ENCODE peak calls at places on chromosomes 2 and 18, in ten cellular contexts. One of them, this sample, is unnamed.
A peak's percentile ranks its signal among the peaks of the same experiment; 100 is the strongest.

GRCh38 chr2:221791840-221792239 is 219.7 kb upstream of the EPHA4 start:
- DNase-seq in tibial nerve: no peak
- DNase-seq in osteoblast: no peak
- DNase-seq in omental fat pad: no peak
- DNase-seq in nucleus accumbens: no peak
- DNase-seq in prostate gland: no peak
- DNase-seq in Calu3: no peak
- DNase-seq in ovary: no peak
- DNase-seq in T-helper 2 cell: no peak
- DNase-seq in activated naive CD8-positive, alpha-beta T cell treated with anti-CD3 and anti-CD28 coated beads, Interleukin-2, amount 10 ng/mL, durations not matched to agents 7 days and 5 days: no peak
- DNase-seq in this sample: peak; percentile 2

GRCh38 chr2:205585451-205586045 is 96.8 kb upstream of the NRP2 start:
- DNase-seq in nucleus accumbens: no peak
- DNase-seq in ovary: no peak
- DNase-seq in T-helper 2 cell: no peak
- DNase-seq in omental fat pad: no peak
- DNase-seq in Calu3: no peak
- DNase-seq in prostate gland: no peak
- DNase-seq in activated naive CD8-positive, alpha-beta T cell treated with anti-CD3 and anti-CD28 coated beads, Interleukin-2, amount 10 ng/mL, durations not matched to agents 7 days and 5 days: no peak
- DNase-seq in tibial nerve: no peak
- DNase-seq in osteoblast: no peak
- DNase-seq in this sample: no peak

GRCh38 chr2:145007673-145008263 is 487.8 kb upstream of the ZEB2 start:
- DNase-seq in Calu3: no peak
- DNase-seq in prostate gland: no peak
- DNase-seq in omental fat pad: no peak
- DNase-seq in ovary: no peak
- DNase-seq in activated naive CD8-positive, alpha-beta T cell treated with anti-CD3 and anti-CD28 coated beads, Interleukin-2, amount 10 ng/mL, durations not matched to agents 7 days and 5 days: no peak
- DNase-seq in nucleus accumbens: no peak
- DNase-seq in tibial nerve: peak; percentile 35
- DNase-seq in osteoblast: peak; percentile 79
- DNase-seq in T-helper 2 cell: no peak
- DNase-seq in this sample: peak; percentile 67

GRCh38 chr2:120245520-120245835 is 7.2 kb upstream of the RALB start:
- DNase-seq in osteoblast: no peak
- DNase-seq in activated naive CD8-positive, alpha-beta T cell treated with anti-CD3 and anti-CD28 coated beads, Interleukin-2, amount 10 ng/mL, durations not matched to agents 7 days and 5 days: no peak
- DNase-seq in prostate gland: peak; percentile 88
- DNase-seq in tibial nerve: no peak
- DNase-seq in nucleus accumbens: no peak
- DNase-seq in Calu3: no peak
- DNase-seq in omental fat pad: no peak
- DNase-seq in T-helper 2 cell: no peak
- DNase-seq in ovary: no peak
- DNase-seq in this sample: no peak

GRCh38 chr2:123935405-123935804 is 89.7 kb upstream of the CNTNAP5 start:
- DNase-seq in ovary: no peak
- DNase-seq in omental fat pad: no peak
- DNase-seq in tibial nerve: no peak
- DNase-seq in T-helper 2 cell: no peak
- DNase-seq in activated naive CD8-positive, alpha-beta T cell treated with anti-CD3 and anti-CD28 coated beads, Interleukin-2, amount 10 ng/mL, durations not matched to agents 7 days and 5 days: no peak
- DNase-seq in prostate gland: no peak
- DNase-seq in nucleus accumbens: no peak
- DNase-seq in Calu3: no peak
- DNase-seq in osteoblast: no peak
- DNase-seq in this sample: no peak

GRCh38 chr18:10727477-10727876 is 201.7 kb downstream of the NAPG start:
- DNase-seq in osteoblast: peak; percentile 59
- DNase-seq in prostate gland: no peak
- DNase-seq in Calu3: no peak
- DNase-seq in ovary: no peak
- DNase-seq in tibial nerve: no peak
- DNase-seq in omental fat pad: no peak
- DNase-seq in nucleus accumbens: no peak
- DNase-seq in activated naive CD8-positive, alpha-beta T cell treated with anti-CD3 and anti-CD28 coated beads, Interleukin-2, amount 10 ng/mL, durations not matched to agents 7 days and 5 days: no peak
- DNase-seq in T-helper 2 cell: no peak
- DNase-seq in this sample: no peak

GRCh38 chr2:177273456-177273855 is 8.9 kb upstream of the NFE2L2 start:
- DNase-seq in prostate gland: no peak
- DNase-seq in Calu3: no peak
- DNase-seq in nucleus accumbens: no peak
- DNase-seq in activated naive CD8-positive, alpha-beta T cell treated with anti-CD3 and anti-CD28 coated beads, Interleukin-2, amount 10 ng/mL, durations not matched to agents 7 days and 5 days: no peak
- DNase-seq in T-helper 2 cell: no peak
- DNase-seq in omental fat pad: no peak
- DNase-seq in tibial nerve: no peak
- DNase-seq in osteoblast: no peak
- DNase-seq in ovary: no peak
- DNase-seq in this sample: no peak

GRCh38 chr18:54184836-54185235 is 39.6 kb downstream of the MBD2 start:
- DNase-seq in activated naive CD8-positive, alpha-beta T cell treated with anti-CD3 and anti-CD28 coated beads, Interleukin-2, amount 10 ng/mL, durations not matched to agents 7 days and 5 days: no peak
- DNase-seq in osteoblast: no peak
- DNase-seq in prostate gland: no peak
- DNase-seq in Calu3: no peak
- DNase-seq in T-helper 2 cell: no peak
- DNase-seq in tibial nerve: no peak
- DNase-seq in omental fat pad: no peak
- DNase-seq in ovary: no peak
- DNase-seq in nucleus accumbens: no peak
- DNase-seq in this sample: no peak

GRCh38 chr18:64165906-64166305 is 17.0 kb upstream of the LINC00305 start:
- DNase-seq in Calu3: no peak
- DNase-seq in activated naive CD8-positive, alpha-beta T cell treated with anti-CD3 and anti-CD28 coated beads, Interleukin-2, amount 10 ng/mL, durations not matched to agents 7 days and 5 days: no peak
- DNase-seq in osteoblast: no peak
- DNase-seq in tibial nerve: no peak
- DNase-seq in nucleus accumbens: no peak
- DNase-seq in prostate gland: no peak
- DNase-seq in omental fat pad: no peak
- DNase-seq in T-helper 2 cell: no peak
- DNase-seq in ovary: no peak
- DNase-seq in this sample: no peak

GRCh38 chr2:238936162-238937052 is 88.5 kb downstream of the TWIST2 start:
- DNase-seq in T-helper 2 cell: no peak
- DNase-seq in omental fat pad: peak; percentile 18
- DNase-seq in Calu3: no peak
- DNase-seq in tibial nerve: peak; percentile 3
- DNase-seq in ovary: peak; percentile 28
- DNase-seq in prostate gland: no peak
- DNase-seq in nucleus accumbens: no peak
- DNase-seq in activated naive CD8-positive, alpha-beta T cell treated with anti-CD3 and anti-CD28 coated beads, Interleukin-2, amount 10 ng/mL, durations not matched to agents 7 days and 5 days: no peak
- DNase-seq in osteoblast: peak; percentile 29
- DNase-seq in this sample: no peak

GRCh38 chr2:37984589-37984988 is 59.5 kb downstream of the RMDN2 start:
- DNase-seq in activated naive CD8-positive, alpha-beta T cell treated with anti-CD3 and anti-CD28 coated beads, Interleukin-2, amount 10 ng/mL, durations not matched to agents 7 days and 5 days: no peak
- DNase-seq in ovary: no peak
- DNase-seq in prostate gland: no peak
- DNase-seq in osteoblast: no peak
- DNase-seq in Calu3: no peak
- DNase-seq in omental fat pad: no peak
- DNase-seq in nucleus accumbens: no peak
- DNase-seq in T-helper 2 cell: no peak
- DNase-seq in tibial nerve: no peak
- DNase-seq in this sample: no peak

GRCh38 chr2:149561309-149561926 is 26.2 kb downstream of the MMADHC start:
- DNase-seq in osteoblast: no peak
- DNase-seq in T-helper 2 cell: no peak
- DNase-seq in nucleus accumbens: no peak
- DNase-seq in prostate gland: peak; percentile 28
- DNase-seq in tibial nerve: peak; percentile 76
- DNase-seq in omental fat pad: no peak
- DNase-seq in activated naive CD8-positive, alpha-beta T cell treated with anti-CD3 and anti-CD28 coated beads, Interleukin-2, amount 10 ng/mL, durations not matched to agents 7 days and 5 days: no peak
- DNase-seq in Calu3: peak; percentile 39
- DNase-seq in ovary: no peak
- DNase-seq in this sample: peak; percentile 8